ENCODE peak calls at places on chromosomes 12 and 14, in seven cellular contexts. B, M, R, U, D, Y and A are unnamed samples.

GRCh38 chr12:108596854-108597558 is 878 bp downstream of the TMEM119 start:
- DNase-seq in R (no peak), M (peak), B (no peak), D (no peak), U (no peak), Y (no peak), A (peak)

GRCh38 chr12:90065301-90065801 is 356.7 kb upstream of the ATP2B1 start:
- DNase-seq in D (no peak), R (no peak), U (no peak), B (no peak), M (no peak), Y (no peak), A (no peak)

GRCh38 chr12:99852666-99853065 is 132.1 kb downstream of the ANKS1B start:
- DNase-seq in M (no peak), Y (no peak), D (no peak), R (no peak), U (no peak), B (no peak), A (no peak)

GRCh38 chr14:102539544-102540309 is 30.2 kb upstream of the ANKRD9 start:
- DNase-seq in D (no peak), R (no peak), U (no peak), Y (peak), B (no peak), M (peak), A (peak)

GRCh38 chr14:93040443-93040842 is 75.3 kb downstream of the ITPK1 start:
- DNase-seq in Y (no peak), M (no peak), B (no peak), D (no peak), R (no peak), U (no peak), A (no peak)

GRCh38 chr14:23382276-23382675 is 5.4 kb downstream of the CMTM5 start:
- DNase-seq in D (no peak), M (no peak), U (no peak), R (no peak), B (no peak), Y (no peak), A (no peak)

GRCh38 chr12:118526255-118527095 is 150.1 kb downstream of the SUDS3 start:
- DNase-seq in D (no peak), U (no peak), M (no peak), B (no peak), Y (no peak), R (no peak), A (no peak)

GRCh38 chr12:65525501-65526141 is 247.1 kb downstream of the MSRB3 start:
- DNase-seq in D (no peak), R (no peak), Y (peak), B (no peak), M (peak), U (no peak), A (no peak)

GRCh38 chr12:110370732-110371141 is 32.8 kb downstream of the ANAPC7 start:
- DNase-seq in D (no peak), B (no peak), M (no peak), U (no peak), Y (no peak), R (no peak), A (no peak)

GRCh38 chr12:106642991-106643390 is 60.2 kb downstream of the RFX4 start:
- DNase-seq in B (no peak), R (no peak), M (no peak), Y (no peak), U (peak), D (no peak), A (no peak)

GRCh38 chr14:72651081-72651480 is 242.8 kb downstream of the DPF3 start:
- DNase-seq in B (no peak), R (no peak), M (peak), Y (peak), U (peak), D (no peak), A (peak)

GRCh38 chr12:132825089-132825488 is 3.6 kb downstream of the GOLGA3 start:
- DNase-seq in M (no peak), R (no peak), Y (no peak), D (no peak), B (no peak), U (no peak), A (no peak)

GRCh38 chr14:81087230-81087629 is 131.8 kb downstream of the TSHR start:
- DNase-seq in R (no peak), Y (no peak), D (no peak), B (no peak), M (no peak), U (no peak), A (no peak)

GRCh38 chr12:94994312-94994711 is 9.2 kb downstream of the NDUFA12 start:
- DNase-seq in M (peak), R (no peak), Y (peak), B (no peak), D (no peak), U (no peak), A (no peak)

GRCh38 chr12:114562654-114563053 is 121.3 kb downstream of the TBX3 start:
- DNase-seq in R (no peak), D (no peak), U (no peak), B (no peak), M (no peak), Y (no peak), A (no peak)

GRCh38 chr12:56629459-56630179 is 507 bp downstream of the BAZ2A start:
- DNase-seq in D (peak), Y (peak), U (no peak), B (peak), M (peak), R (no peak), A (peak)

GRCh38 chr12:3538691-3539030 is 47.7 kb downstream of the PRMT8 start:
- DNase-seq in U (no peak), D (no peak), B (no peak), R (no peak), M (no peak), Y (no peak), A (no peak)